ENCODE peak calls at places on chromosome 5, in seven cellular contexts. One of them, this sample, is unnamed.

GRCh38 chr5:55172051-55172899 is 702 bp downstream of the CDC20B start:
- DNase-seq in M059J: peak; percentile 88
- DNase-seq in cardiac muscle cell: peak; percentile 88
- DNase-seq in NAMALWA: peak; percentile 87
- DNase-seq in brain microvascular endothelial cell: peak; percentile 53
- DNase-seq in heart left ventricle: peak; percentile 54
- DNase-seq in NCI-H774: peak; percentile 82
- DNase-seq in this sample: peak; percentile 37

GRCh38 chr5:160799160-160799559 is 52.9 kb downstream of the ATP10B start:
- DNase-seq in NCI-H774: no peak
- DNase-seq in cardiac muscle cell: no peak
- DNase-seq in heart left ventricle: no peak
- DNase-seq in NAMALWA: no peak
- DNase-seq in M059J: no peak
- DNase-seq in brain microvascular endothelial cell: no peak
- DNase-seq in this sample: no peak

GRCh38 chr5:164555809-164556208 is 1050.4 kb downstream of the MAT2B start:
- DNase-seq in cardiac muscle cell: peak; percentile 2
- DNase-seq in brain microvascular endothelial cell: no peak
- DNase-seq in M059J: peak; percentile 9
- DNase-seq in NCI-H774: no peak
- DNase-seq in NAMALWA: no peak
- DNase-seq in heart left ventricle: no peak
- DNase-seq in this sample: no peak

GRCh38 chr5:175246242-175246891 is 197.6 kb downstream of the DRD1 start:
- DNase-seq in NAMALWA: no peak
- DNase-seq in heart left ventricle: no peak
- DNase-seq in brain microvascular endothelial cell: peak; percentile 96
- DNase-seq in M059J: peak; percentile 99
- DNase-seq in cardiac muscle cell: peak; percentile 10
- DNase-seq in NCI-H774: no peak
- DNase-seq in this sample: no peak

GRCh38 chr5:143641549-143641955 is 170.4 kb upstream of the HMHB1 start:
- DNase-seq in M059J: peak; percentile 79
- DNase-seq in brain microvascular endothelial cell: peak; percentile 53
- DNase-seq in NCI-H774: no peak
- DNase-seq in heart left ventricle: no peak
- DNase-seq in NAMALWA: no peak
- DNase-seq in cardiac muscle cell: no peak
- DNase-seq in this sample: no peak

GRCh38 chr5:136020383-136021015 is 8.3 kb upstream of the TGFBI start:
- DNase-seq in cardiac muscle cell: peak; percentile 95
- DNase-seq in heart left ventricle: no peak
- DNase-seq in NCI-H774: no peak
- DNase-seq in M059J: peak; percentile 98
- DNase-seq in brain microvascular endothelial cell: peak; percentile 96
- DNase-seq in NAMALWA: no peak
- DNase-seq in this sample: no peak

GRCh38 chr5:33788922-33789321 is 102.9 kb downstream of the ADAMTS12 start:
- DNase-seq in NCI-H774: no peak
- DNase-seq in NAMALWA: no peak
- DNase-seq in brain microvascular endothelial cell: peak; percentile 98
- DNase-seq in cardiac muscle cell: peak; percentile 91
- DNase-seq in heart left ventricle: no peak
- DNase-seq in M059J: peak; percentile 98
- DNase-seq in this sample: no peak

GRCh38 chr5:58466939-58467338 is 7.1 kb upstream of the PLK2 start:
- DNase-seq in brain microvascular endothelial cell: peak; percentile 78
- DNase-seq in cardiac muscle cell: peak; percentile 55
- DNase-seq in heart left ventricle: no peak
- DNase-seq in NCI-H774: no peak
- DNase-seq in NAMALWA: no peak
- DNase-seq in M059J: peak; percentile 80
- DNase-seq in this sample: no peak

GRCh38 chr5:60404171-60404570 is 295.8 kb downstream of the DEPDC1B start:
- DNase-seq in cardiac muscle cell: no peak
- DNase-seq in M059J: peak; percentile 42
- DNase-seq in NCI-H774: no peak
- DNase-seq in NAMALWA: no peak
- DNase-seq in heart left ventricle: no peak
- DNase-seq in brain microvascular endothelial cell: no peak
- DNase-seq in this sample: no peak

GRCh38 chr5:172133359-172134029 is 54.5 kb downstream of the STK10 start:
- DNase-seq in NAMALWA: no peak
- DNase-seq in heart left ventricle: peak; percentile 39
- DNase-seq in brain microvascular endothelial cell: peak; percentile 77
- DNase-seq in cardiac muscle cell: peak; percentile 93
- DNase-seq in M059J: peak; percentile 92
- DNase-seq in NCI-H774: no peak
- DNase-seq in this sample: no peak

GRCh38 chr5:91425046-91425445 is 41.9 kb upstream of the ARRDC3 start:
- DNase-seq in heart left ventricle: no peak
- DNase-seq in brain microvascular endothelial cell: no peak
- DNase-seq in NAMALWA: no peak
- DNase-seq in cardiac muscle cell: no peak
- DNase-seq in M059J: no peak
- DNase-seq in NCI-H774: no peak
- DNase-seq in this sample: no peak

GRCh38 chr5:79774171-79774854 is 84.7 kb downstream of the CMYA5 start:
- DNase-seq in cardiac muscle cell: peak; percentile 38
- DNase-seq in heart left ventricle: peak; percentile 30
- DNase-seq in brain microvascular endothelial cell: no peak
- DNase-seq in NAMALWA: peak; percentile 30
- DNase-seq in NCI-H774: no peak
- DNase-seq in M059J: peak; percentile 46
- DNase-seq in this sample: no peak

GRCh38 chr5:54021413-54022155 is 288.8 kb downstream of the ARL15 start:
- DNase-seq in M059J: no peak
- DNase-seq in NCI-H774: no peak
- DNase-seq in cardiac muscle cell: peak; percentile 43
- DNase-seq in NAMALWA: peak; percentile 49
- DNase-seq in heart left ventricle: no peak
- DNase-seq in brain microvascular endothelial cell: no peak
- DNase-seq in this sample: no peak

GRCh38 chr5:136769900-136770684 is 404.7 kb upstream of the TRPC7 start:
- DNase-seq in NAMALWA: peak; percentile 76
- DNase-seq in brain microvascular endothelial cell: peak; percentile 55
- DNase-seq in heart left ventricle: peak; percentile 29
- DNase-seq in cardiac muscle cell: peak; percentile 86
- DNase-seq in M059J: peak; percentile 79
- DNase-seq in NCI-H774: peak; percentile 48
- DNase-seq in this sample: peak; percentile 47

GRCh38 chr5:93019896-93020295 is 561.1 kb downstream of the NR2F1-AS1 start:
- DNase-seq in NCI-H774: no peak
- DNase-seq in brain microvascular endothelial cell: no peak
- DNase-seq in heart left ventricle: no peak
- DNase-seq in M059J: no peak
- DNase-seq in cardiac muscle cell: no peak
- DNase-seq in NAMALWA: no peak
- DNase-seq in this sample: no peak

GRCh38 chr5:149837680-149838269 is 106.8 kb downstream of the PDE6A start:
- DNase-seq in brain microvascular endothelial cell: peak; percentile 67
- DNase-seq in NAMALWA: peak; percentile 42
- DNase-seq in M059J: peak; percentile 68
- DNase-seq in heart left ventricle: no peak
- DNase-seq in cardiac muscle cell: peak; percentile 77
- DNase-seq in NCI-H774: peak; percentile 8
- DNase-seq in this sample: peak; percentile 4

GRCh38 chr5:116271432-116271831 is 186.6 kb downstream of the COMMD10 start:
- DNase-seq in brain microvascular endothelial cell: peak; percentile 25
- DNase-seq in NAMALWA: no peak
- DNase-seq in M059J: peak; percentile 28
- DNase-seq in heart left ventricle: no peak
- DNase-seq in NCI-H774: no peak
- DNase-seq in cardiac muscle cell: no peak
- DNase-seq in this sample: no peak

GRCh38 chr5:39024005-39024404 is 50.2 kb downstream of the RICTOR start:
- DNase-seq in M059J: no peak
- DNase-seq in cardiac muscle cell: no peak
- DNase-seq in NCI-H774: no peak
- DNase-seq in brain microvascular endothelial cell: peak; percentile 53
- DNase-seq in NAMALWA: no peak
- DNase-seq in heart left ventricle: no peak
- DNase-seq in this sample: no peak

GRCh38 chr5:61333351-61334223 is 1.5 kb downstream of the ZSWIM6 start:
- DNase-seq in brain microvascular endothelial cell: no peak
- DNase-seq in heart left ventricle: peak; percentile 37
- DNase-seq in M059J: peak; percentile 46
- DNase-seq in NCI-H774: no peak
- DNase-seq in cardiac muscle cell: peak; percentile 42
- DNase-seq in NAMALWA: no peak
- DNase-seq in this sample: no peak

GRCh38 chr5:120062515-120062917 is 401.6 kb upstream of the PRR16 start:
- DNase-seq in brain microvascular endothelial cell: peak; percentile 45
- DNase-seq in heart left ventricle: no peak
- DNase-seq in NAMALWA: no peak
- DNase-seq in cardiac muscle cell: peak; percentile 37
- DNase-seq in NCI-H774: no peak
- DNase-seq in M059J: peak; percentile 76
- DNase-seq in this sample: no peak

GRCh38 chr5:141867139-141867538 is 11.1 kb downstream of the PCDH1 start:
- DNase-seq in NAMALWA: no peak
- DNase-seq in cardiac muscle cell: no peak
- DNase-seq in NCI-H774: no peak
- DNase-seq in brain microvascular endothelial cell: no peak
- DNase-seq in heart left ventricle: no peak
- DNase-seq in M059J: no peak
- DNase-seq in this sample: no peak

GRCh38 chr5:156208271-156208670 is 118.7 kb upstream of the SGCD start:
- DNase-seq in heart left ventricle: no peak
- DNase-seq in NAMALWA: peak; percentile 16
- DNase-seq in M059J: no peak
- DNase-seq in brain microvascular endothelial cell: no peak
- DNase-seq in cardiac muscle cell: peak; percentile 4
- DNase-seq in NCI-H774: no peak
- DNase-seq in this sample: no peak

GRCh38 chr5:125834438-125835147 is 588.6 kb upstream of the GRAMD2B start:
- DNase-seq in NCI-H774: no peak
- DNase-seq in brain microvascular endothelial cell: no peak
- DNase-seq in NAMALWA: no peak
- DNase-seq in M059J: no peak
- DNase-seq in heart left ventricle: no peak
- DNase-seq in cardiac muscle cell: no peak
- DNase-seq in this sample: no peak

GRCh38 chr5:68454766-68455165 is 239.2 kb downstream of the PIK3R1 start:
- DNase-seq in M059J: no peak
- DNase-seq in brain microvascular endothelial cell: no peak
- DNase-seq in NCI-H774: no peak
- DNase-seq in cardiac muscle cell: no peak
- DNase-seq in heart left ventricle: no peak
- DNase-seq in NAMALWA: no peak
- DNase-seq in this sample: no peak

GRCh38 chr5:137466888-137467287 is 32.2 kb downstream of the SPOCK1 start:
- DNase-seq in M059J: no peak
- DNase-seq in heart left ventricle: no peak
- DNase-seq in cardiac muscle cell: peak; percentile 40
- DNase-seq in NAMALWA: no peak
- DNase-seq in NCI-H774: no peak
- DNase-seq in brain microvascular endothelial cell: no peak
- DNase-seq in this sample: no peak

GRCh38 chr5:89981871-89982773 is 427.4 kb downstream of the CETN3 start:
- DNase-seq in NCI-H774: peak; percentile 39
- DNase-seq in NAMALWA: no peak
- DNase-seq in brain microvascular endothelial cell: no peak
- DNase-seq in cardiac muscle cell: no peak
- DNase-seq in heart left ventricle: no peak
- DNase-seq in M059J: no peak
- DNase-seq in this sample: no peak

GRCh38 chr5:107248065-107248695 is 422.6 kb downstream of the EFNA5 start:
- DNase-seq in NCI-H774: no peak
- DNase-seq in heart left ventricle: peak; percentile 11
- DNase-seq in cardiac muscle cell: peak; percentile 76
- DNase-seq in brain microvascular endothelial cell: peak; percentile 64
- DNase-seq in NAMALWA: peak; percentile 60
- DNase-seq in M059J: peak; percentile 34
- DNase-seq in this sample: no peak

GRCh38 chr5:25858019-25858418 is 1180.4 kb downstream of the CDH9 start:
- DNase-seq in M059J: no peak
- DNase-seq in heart left ventricle: no peak
- DNase-seq in brain microvascular endothelial cell: no peak
- DNase-seq in cardiac muscle cell: no peak
- DNase-seq in NAMALWA: peak; percentile 60
- DNase-seq in NCI-H774: no peak
- DNase-seq in this sample: no peak

This sample was measured in NCI-H2107.